ENCODE peak calls at places on chromosomes 6 and 20, in four cellular contexts. J, E, V and F are unnamed samples.
A peak's percentile ranks its signal among the peaks of the same experiment; 100 is the strongest.

GRCh38 chr6:45721665-45722064 is 294.0 kb downstream of the CLIC5 start:
- DNase-seq in J (no peak), V (no peak), E (no peak), F (no peak)

GRCh38 chr6:2165216-2165725 is 80.1 kb downstream of the GMDS start:
- DNase-seq in V (no peak), E (no peak), J (no peak), F (no peak)

GRCh38 chr20:61710108-61710507 is 355.6 kb downstream of the TAF4 start:
- DNase-seq in V (no peak), E (no peak), J (no peak), F (no peak)

GRCh38 chr6:3159805-3160781 is 2.7 kb upstream of the TUBB2A start:
- DNase-seq in J (peak; percentile 62), E (no peak), V (no peak), F (no peak)

GRCh38 chr6:5996701-5997419 is 9.9 kb downstream of the NRN1 start:
- DNase-seq in E (no peak), V (no peak), J (no peak), F (no peak)

GRCh38 chr6:27592481-27593199 is 119.7 kb upstream of the ZNF184 start:
- DNase-seq in J (peak; percentile 82), E (no peak), V (peak; percentile 89), F (peak; percentile 71)

GRCh38 chr6:38646166-38646565 is 6.4 kb upstream of the BTBD9 start:
- DNase-seq in J (no peak), E (no peak), V (no peak), F (no peak)

GRCh38 chr6:165081944-165082532 is 227.4 kb downstream of the C6orf118 start:
- DNase-seq in V (no peak), E (no peak), J (no peak), F (no peak)

GRCh38 chr6:139638179-139638872 is 263.9 kb upstream of the CITED2 start:
- DNase-seq in E (no peak), J (no peak), V (no peak), F (no peak)

GRCh38 chr20:5539656-5540055 is 210.5 kb upstream of the SHLD1 start:
- DNase-seq in V (no peak), J (no peak), E (no peak), F (peak; percentile 15)

GRCh38 chr6:17741507-17741906 is 34.8 kb upstream of the NUP153 start:
- DNase-seq in E (no peak), J (no peak), V (no peak), F (peak; percentile 34)
- TF ChIP-seq SPI1 in E (no peak), J (no peak), V (no peak), F (no peak)

GRCh38 chr6:49653942-49654341 is 17.3 kb upstream of the RHAG start:
- DNase-seq in J (no peak), V (no peak), E (no peak), F (no peak)
- TF ChIP-seq SPI1 in J (no peak), V (no peak), E (no peak), F (no peak)

DNA sequence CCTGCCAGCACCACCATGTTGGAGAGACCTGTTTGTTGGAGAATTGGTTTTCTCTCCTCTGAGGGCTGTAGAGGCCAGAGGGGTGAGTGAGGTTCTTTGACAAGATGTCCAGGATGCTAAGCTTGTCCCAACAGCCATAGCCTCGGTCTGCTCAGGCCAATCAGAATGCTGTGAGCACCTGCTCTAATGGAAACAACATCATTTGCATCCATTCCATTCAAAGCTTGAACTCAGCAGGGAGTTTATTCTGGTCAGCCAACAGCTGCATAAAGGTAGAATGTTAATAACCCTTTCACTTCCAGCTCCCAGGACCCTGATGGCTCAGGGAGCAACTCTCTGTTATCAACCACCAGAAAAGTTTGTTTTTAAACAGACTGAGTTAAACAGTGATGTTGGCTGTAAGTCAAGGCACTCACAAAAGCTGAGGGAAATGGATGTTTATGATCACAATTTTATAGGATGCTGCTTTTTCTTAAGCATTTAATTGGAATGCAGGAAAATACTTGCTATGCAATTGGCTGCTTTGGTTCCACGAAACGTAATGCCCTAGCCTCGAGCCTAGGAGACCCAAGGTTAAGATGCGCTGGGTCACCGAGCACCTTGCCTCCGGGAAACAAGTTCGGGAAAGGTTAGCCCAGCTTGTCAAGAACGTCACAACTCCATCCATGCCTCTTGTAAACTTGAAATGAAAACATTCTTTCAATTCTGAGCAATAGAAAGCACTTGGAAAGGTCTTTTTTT is 155.2 kb downstream of the NFATC2 start:
- DNase-seq in E (no peak), J (no peak), V (no peak), F (no peak)
- TF ChIP-seq SPI1 in E (no peak), J (no peak), V (no peak), F (no peak)

DNA sequence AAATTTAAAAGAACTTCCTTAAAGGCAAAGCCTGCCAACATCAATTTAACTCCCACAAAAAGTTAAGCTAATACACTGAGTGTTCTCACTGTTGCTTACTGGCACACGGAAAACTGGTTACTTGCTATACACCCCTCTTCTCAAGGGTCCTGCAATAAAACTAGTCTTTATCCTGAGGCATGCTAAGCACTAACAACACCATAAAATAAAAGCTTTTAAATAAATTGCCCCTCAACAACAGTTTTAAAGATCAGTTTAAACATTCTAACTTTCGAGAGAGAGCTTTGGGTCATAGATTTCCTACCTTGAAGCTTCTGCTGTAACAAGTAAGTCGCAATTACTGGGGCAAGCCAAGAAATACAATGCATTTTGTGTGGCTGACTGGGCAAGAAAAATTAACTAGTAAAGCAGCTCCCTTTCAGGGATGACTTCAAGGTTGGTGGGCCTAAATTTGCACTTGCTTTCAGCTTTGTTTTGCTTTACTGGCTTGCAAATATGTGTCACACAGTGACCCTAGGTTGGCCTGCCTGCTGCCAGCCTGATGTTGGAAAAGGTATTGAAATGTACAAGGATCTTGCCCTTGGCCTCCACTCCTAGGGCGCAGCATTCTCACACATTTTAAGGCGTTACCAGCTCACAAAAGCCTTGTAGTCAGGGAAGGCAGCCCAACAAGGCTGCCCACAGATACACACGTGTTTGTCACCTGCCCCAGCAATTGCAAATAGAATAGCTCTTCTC is 4.0 kb upstream of the HEY2 start:
- DNase-seq in E (no peak), V (no peak), J (no peak), F (no peak)
- TF ChIP-seq SPI1 in E (no peak), V (no peak), J (no peak), F (no peak)

DNA sequence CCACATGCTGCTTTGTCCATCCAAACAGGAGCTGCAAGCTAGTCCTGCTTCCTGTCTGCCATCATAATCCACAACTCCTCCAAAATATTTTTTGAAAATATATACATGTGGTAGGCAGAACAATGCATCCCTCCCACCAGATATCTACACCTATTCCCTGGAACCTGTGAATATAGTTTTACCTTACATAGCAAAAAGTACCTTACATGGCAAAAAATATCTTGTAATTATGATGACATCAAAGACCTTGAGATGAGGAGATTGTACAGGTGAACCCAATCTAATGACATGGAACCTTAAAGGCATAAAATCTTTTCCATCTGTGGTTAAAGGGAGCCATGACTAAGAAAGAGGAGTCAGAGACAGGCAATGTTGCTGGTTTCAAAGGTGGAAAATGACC is 15.3 kb upstream of the RGS17 start:
- DNase-seq in E (no peak), V (no peak), J (no peak), F (no peak)
- TF ChIP-seq SPI1 in E (no peak), V (no peak), J (no peak), F (no peak)